ENCODE peak calls at places on chromosome 17, in five cellular contexts. One of them, this sample, is unnamed.

GRCh38 chr17:32822996-32823395 is 53.9 kb downstream of the MYO1D start:
- DNase-seq in kidney glomerular epithelial cell: no peak
- DNase-seq in AG20443: no peak
- DNase-seq in Right ventricle myocardium superior: no peak
- DNase-seq in activated CD4-positive, alpha-beta T cell treated with anti-CD3 and anti-CD28 coated beads, Interleukin-2, amount 50 U/mL, for 1 hour: no peak
- DNase-seq in this sample: no peak

GRCh38 chr17:61520897-61521296 is 68.7 kb downstream of the TBX4 start:
- DNase-seq in kidney glomerular epithelial cell: no peak
- DNase-seq in AG20443: no peak
- DNase-seq in Right ventricle myocardium superior: no peak
- DNase-seq in activated CD4-positive, alpha-beta T cell treated with anti-CD3 and anti-CD28 coated beads, Interleukin-2, amount 50 U/mL, for 1 hour: no peak
- DNase-seq in this sample: no peak

GRCh38 chr17:29982991-29983390 is 41.6 kb downstream of the EFCAB5 start:
- DNase-seq in kidney glomerular epithelial cell: no peak
- DNase-seq in AG20443: no peak
- DNase-seq in Right ventricle myocardium superior: no peak
- DNase-seq in activated CD4-positive, alpha-beta T cell treated with anti-CD3 and anti-CD28 coated beads, Interleukin-2, amount 50 U/mL, for 1 hour: no peak
- DNase-seq in this sample: no peak

GRCh38 chr17:81735181-81736102 is 23.4 kb downstream of the SLC25A10 start:
- DNase-seq in kidney glomerular epithelial cell: peak
- DNase-seq in AG20443: peak
- DNase-seq in Right ventricle myocardium superior: no peak
- DNase-seq in activated CD4-positive, alpha-beta T cell treated with anti-CD3 and anti-CD28 coated beads, Interleukin-2, amount 50 U/mL, for 1 hour: no peak
- DNase-seq in this sample: no peak

GRCh38 chr17:77684803-77685580 is 273.5 kb upstream of the TNRC6C start:
- DNase-seq in kidney glomerular epithelial cell: no peak
- DNase-seq in AG20443: no peak
- DNase-seq in Right ventricle myocardium superior: no peak
- DNase-seq in activated CD4-positive, alpha-beta T cell treated with anti-CD3 and anti-CD28 coated beads, Interleukin-2, amount 50 U/mL, for 1 hour: no peak
- DNase-seq in this sample: no peak

GRCh38 chr17:50388728-50389127 is 8.6 kb downstream of the LRRC59 start:
- DNase-seq in kidney glomerular epithelial cell: no peak
- DNase-seq in AG20443: no peak
- DNase-seq in Right ventricle myocardium superior: no peak
- DNase-seq in activated CD4-positive, alpha-beta T cell treated with anti-CD3 and anti-CD28 coated beads, Interleukin-2, amount 50 U/mL, for 1 hour: no peak
- DNase-seq in this sample: no peak

GRCh38 chr17:59893617-59894100 is 738 bp downstream of the RPS6KB1 start:
- DNase-seq in kidney glomerular epithelial cell: no peak
- DNase-seq in AG20443: peak
- DNase-seq in Right ventricle myocardium superior: no peak
- DNase-seq in activated CD4-positive, alpha-beta T cell treated with anti-CD3 and anti-CD28 coated beads, Interleukin-2, amount 50 U/mL, for 1 hour: no peak
- DNase-seq in this sample: no peak

GRCh38 chr17:2192367-2193028 is 111.1 kb downstream of the SMG6 start:
- DNase-seq in kidney glomerular epithelial cell: peak
- DNase-seq in AG20443: peak
- DNase-seq in Right ventricle myocardium superior: no peak
- DNase-seq in activated CD4-positive, alpha-beta T cell treated with anti-CD3 and anti-CD28 coated beads, Interleukin-2, amount 50 U/mL, for 1 hour: peak
- DNase-seq in this sample: peak

GRCh38 chr17:14840616-14841231 is 424.4 kb downstream of the PMP22 start:
- DNase-seq in kidney glomerular epithelial cell: no peak
- DNase-seq in AG20443: no peak
- DNase-seq in Right ventricle myocardium superior: no peak
- DNase-seq in activated CD4-positive, alpha-beta T cell treated with anti-CD3 and anti-CD28 coated beads, Interleukin-2, amount 50 U/mL, for 1 hour: no peak
- DNase-seq in this sample: no peak

GRCh38 chr17:29933379-29933778 is 3.4 kb upstream of the SSH2 start:
- DNase-seq in kidney glomerular epithelial cell: peak
- DNase-seq in AG20443: peak
- DNase-seq in Right ventricle myocardium superior: no peak
- DNase-seq in activated CD4-positive, alpha-beta T cell treated with anti-CD3 and anti-CD28 coated beads, Interleukin-2, amount 50 U/mL, for 1 hour: no peak
- DNase-seq in this sample: no peak

GRCh38 chr17:54888981-54889380 is 11.7 kb upstream of the TOM1L1 start:
- DNase-seq in kidney glomerular epithelial cell: no peak
- DNase-seq in AG20443: no peak
- DNase-seq in Right ventricle myocardium superior: no peak
- DNase-seq in activated CD4-positive, alpha-beta T cell treated with anti-CD3 and anti-CD28 coated beads, Interleukin-2, amount 50 U/mL, for 1 hour: no peak
- DNase-seq in this sample: no peak

GRCh38 chr17:17957584-17957916 is 14.7 kb downstream of the TOM1L2 start:
- DNase-seq in kidney glomerular epithelial cell: no peak
- DNase-seq in AG20443: no peak
- DNase-seq in Right ventricle myocardium superior: no peak
- DNase-seq in activated CD4-positive, alpha-beta T cell treated with anti-CD3 and anti-CD28 coated beads, Interleukin-2, amount 50 U/mL, for 1 hour: no peak
- DNase-seq in this sample: no peak

GRCh38 chr17:64022631-64023063 is 2.2 kb upstream of the ICAM2 start:
- DNase-seq in kidney glomerular epithelial cell: no peak
- DNase-seq in AG20443: no peak
- DNase-seq in Right ventricle myocardium superior: no peak
- DNase-seq in activated CD4-positive, alpha-beta T cell treated with anti-CD3 and anti-CD28 coated beads, Interleukin-2, amount 50 U/mL, for 1 hour: no peak
- DNase-seq in this sample: no peak

GRCh38 chr17:64498308-64499203 is 1.7 kb upstream of the POLG2 start:
- DNase-seq in kidney glomerular epithelial cell: no peak
- DNase-seq in AG20443: no peak
- DNase-seq in Right ventricle myocardium superior: no peak
- DNase-seq in activated CD4-positive, alpha-beta T cell treated with anti-CD3 and anti-CD28 coated beads, Interleukin-2, amount 50 U/mL, for 1 hour: no peak
- DNase-seq in this sample: no peak

GRCh38 chr17:50170662-50171370 is 5.0 kb downstream of the SGCA start:
- DNase-seq in kidney glomerular epithelial cell: no peak
- DNase-seq in AG20443: no peak
- DNase-seq in Right ventricle myocardium superior: peak
- DNase-seq in activated CD4-positive, alpha-beta T cell treated with anti-CD3 and anti-CD28 coated beads, Interleukin-2, amount 50 U/mL, for 1 hour: no peak
- DNase-seq in this sample: no peak

GRCh38 chr17:68539536-68540469 is 27.6 kb downstream of the PRKAR1A start:
- DNase-seq in kidney glomerular epithelial cell: no peak
- DNase-seq in AG20443: peak
- DNase-seq in Right ventricle myocardium superior: no peak
- DNase-seq in activated CD4-positive, alpha-beta T cell treated with anti-CD3 and anti-CD28 coated beads, Interleukin-2, amount 50 U/mL, for 1 hour: no peak
- DNase-seq in this sample: no peak